ENCODE peak calls at places on chromosome 16, in ten cellular contexts. U is RWPE1, V is left ventricle myocardium inferior, F is spleen, Z is left lung, R is stomach, Q is GM10248, H is mesothelial cell of epicardium, K is natural killer cell, G is neural crest cell. M is an unnamed sample.

GRCh38 chr16:1823821-1824220 is 2.8 kb downstream of the HAGH start:
- DNase-seq in U (peak; percentile 68), V (peak; percentile 41), F (no peak), Z (no peak), R (peak; percentile 55), Q (peak; percentile 39), H (no peak), K (no peak), G (no peak), M (no peak)

GRCh38 chr16:65062736-65063583 is 58.9 kb downstream of the CDH11 start:
- DNase-seq in U (no peak), V (no peak), F (no peak), Z (no peak), R (no peak), Q (no peak), H (no peak), K (no peak), G (no peak), M (no peak)

GRCh38 chr16:52671560-52671959 is 124.6 kb upstream of the TOX3 start:
- DNase-seq in U (no peak), V (no peak), F (no peak), Z (no peak), R (no peak), Q (no peak), H (no peak), K (no peak), G (no peak), M (no peak)

GRCh38 chr16:75058815-75059214 is 57.8 kb downstream of the LDHD start:
- DNase-seq in U (no peak), V (no peak), F (no peak), Z (no peak), R (no peak), Q (no peak), H (no peak), K (no peak), G (no peak), M (no peak)

GRCh38 chr16:48053346-48053745 is 102.4 kb downstream of the ABCC12 start:
- DNase-seq in U (peak; percentile 22), V (no peak), F (no peak), Z (no peak), R (no peak), Q (no peak), H (no peak), K (no peak), G (peak; percentile 47), M (no peak)

GRCh38 chr16:31181102-31181830 is 1.3 kb downstream of the FUS start:
- DNase-seq in U (peak; percentile 34), V (peak; percentile 36), F (peak; percentile 83), Z (peak; percentile 86), R (peak; percentile 28), Q (no peak), H (no peak), K (peak; percentile 29), G (no peak), M (no peak)

GRCh38 chr16:969508-970378 is 1.0 kb downstream of the LMF1 start:
- DNase-seq in U (no peak), V (peak; percentile 44), F (no peak), Z (peak; percentile 68), R (no peak), Q (no peak), H (no peak), K (no peak), G (no peak), M (no peak)

GRCh38 chr16:66189951-66190350 is 176.5 kb upstream of the CDH5 start:
- DNase-seq in U (peak; percentile 77), V (no peak), F (no peak), Z (no peak), R (no peak), Q (no peak), H (no peak), K (no peak), G (no peak), M (no peak)

GRCh38 chr16:14444979-14445810 is 184.9 kb downstream of the PARN start:
- DNase-seq in U (no peak), V (no peak), F (no peak), Z (no peak), R (no peak), Q (no peak), H (no peak), K (no peak), G (no peak), M (no peak)

GRCh38 chr16:3986235-3986544 is 105.7 kb upstream of the CREBBP start:
- DNase-seq in U (no peak), V (no peak), F (no peak), Z (no peak), R (no peak), Q (no peak), H (no peak), K (no peak), G (no peak), M (no peak)

GRCh38 chr16:85123891-85124635 is 11.8 kb upstream of the CIBAR2 start:
- DNase-seq in U (peak; percentile 26), V (peak; percentile 58), F (no peak), Z (peak; percentile 83), R (no peak), Q (no peak), H (no peak), K (no peak), G (no peak), M (no peak)

GRCh38 chr16:70395345-70395901 is 43.5 kb downstream of the ST3GAL2 start:
- DNase-seq in U (no peak), V (peak; percentile 63), F (peak; percentile 94), Z (peak; percentile 95), R (peak; percentile 77), Q (peak; percentile 84), H (no peak), K (peak; percentile 55), G (peak; percentile 75), M (peak; percentile 19)

DNA sequence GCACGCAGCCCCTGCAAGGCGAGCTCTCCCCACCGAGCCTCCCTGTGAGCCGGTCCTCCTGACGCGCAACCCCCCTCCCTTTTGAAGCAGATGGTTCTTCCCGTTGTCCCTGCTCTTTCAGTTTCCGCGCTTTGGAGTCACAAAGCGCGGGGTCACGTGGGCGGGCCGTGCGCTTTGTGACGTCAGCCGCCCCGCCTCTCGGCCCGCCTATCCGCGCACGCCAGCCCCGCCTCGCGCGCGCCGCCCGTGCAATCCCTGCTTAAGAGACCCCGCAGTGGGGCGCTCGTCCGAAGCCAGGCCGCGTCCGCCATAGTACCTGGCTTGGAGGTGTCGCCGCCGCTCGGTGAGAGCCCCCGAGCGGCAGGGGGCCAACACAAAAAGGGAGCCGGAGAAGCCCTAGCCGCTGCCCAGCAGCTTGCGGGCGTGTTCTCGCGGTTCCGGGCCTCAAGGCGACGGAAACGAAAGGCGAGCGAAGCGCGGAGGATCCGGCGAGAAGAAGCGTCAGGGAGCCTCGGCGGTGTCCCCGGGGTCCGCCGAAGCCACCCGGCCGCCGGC is at the start of gene RBBP6:
- DNase-seq in U (peak; percentile 95), V (peak; percentile 94), F (peak; percentile 98), Z (peak; percentile 97), R (peak; percentile 96), Q (peak; percentile 93), H (peak; percentile 94), K (peak; percentile 95), G (peak; percentile 83), M (peak; percentile 96)
- TF ChIP-seq CTCF in U (peak; percentile 37), V (peak; percentile 36), F (peak; percentile 62), Z (peak; percentile 55), R (no peak), Q (peak; percentile 40), H (peak; percentile 18), K (peak; percentile 18), G (peak; percentile 51), M (no peak)

GRCh38 chr16:67419931-67420330 is 3.7 kb upstream of the ZDHHC1 start:
- DNase-seq in U (no peak), V (no peak), F (no peak), Z (no peak), R (no peak), Q (no peak), H (no peak), K (no peak), G (no peak), M (no peak)

GRCh38 chr16:67415872-67416793 is at the start of gene ZDHHC1:
- DNase-seq in U (peak; percentile 52), V (peak; percentile 76), F (peak; percentile 92), Z (peak; percentile 93), R (peak; percentile 76), Q (peak; percentile 87), H (peak; percentile 57), K (peak; percentile 57), G (peak; percentile 72), M (peak; percentile 67)

GRCh38 chr16:67419502-67419901 is 3.2 kb upstream of the ZDHHC1 start:
- DNase-seq in U (no peak), V (no peak), F (no peak), Z (no peak), R (no peak), Q (no peak), H (no peak), K (no peak), G (no peak), M (no peak)

GRCh38 chr16:67413978-67414891 is 2.0 kb downstream of the ZDHHC1 start:
- DNase-seq in U (no peak), V (no peak), F (no peak), Z (no peak), R (no peak), Q (no peak), H (no peak), K (no peak), G (no peak), M (no peak)

DNA sequence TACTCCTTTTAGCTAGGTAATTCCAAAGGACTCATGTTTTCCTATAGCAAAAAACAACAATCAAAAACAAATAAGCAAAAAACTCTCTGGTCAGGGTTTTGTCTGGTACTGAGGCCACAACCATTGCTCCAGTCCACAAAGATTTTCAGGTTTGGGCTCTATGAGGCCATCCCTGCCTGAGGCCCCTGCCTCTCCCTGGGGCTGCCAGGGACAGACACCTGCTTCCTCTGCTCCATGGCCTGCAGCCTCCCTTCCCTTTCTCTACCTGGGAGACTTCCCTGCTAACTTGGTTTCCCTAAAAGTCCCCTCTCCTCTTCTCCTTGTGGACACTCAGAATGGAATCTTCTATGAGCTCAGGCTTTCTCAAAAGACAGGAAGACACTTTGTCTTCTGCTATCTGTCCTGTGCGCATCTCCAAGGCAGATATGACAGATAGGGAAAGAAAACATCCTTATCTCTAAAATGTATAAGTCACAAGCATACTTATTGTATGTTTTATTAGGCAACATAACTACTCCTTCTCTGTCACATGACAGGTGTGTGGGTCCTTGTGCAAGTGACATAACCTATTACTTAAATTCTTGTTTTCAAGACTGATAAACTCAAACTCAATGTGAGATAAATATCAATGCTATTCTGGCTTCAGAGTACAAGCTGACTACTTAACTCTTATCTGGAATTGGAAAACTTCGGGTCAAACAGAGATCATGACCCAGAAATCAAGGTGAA is 1.2 kb upstream of the ZDHHC1 start:
- DNase-seq in U (no peak), V (no peak), F (no peak), Z (no peak), R (no peak), Q (no peak), H (no peak), K (no peak), G (no peak), M (no peak)
- TF ChIP-seq CTCF in U (no peak), V (no peak), F (no peak), Z (no peak), R (no peak), Q (no peak), H (no peak), K (no peak), G (no peak), M (no peak)

GRCh38 chr16:80418772-80419355 is 121.9 kb upstream of the DYNLRB2 start:
- DNase-seq in U (no peak), V (no peak), F (no peak), Z (no peak), R (no peak), Q (no peak), H (no peak), K (no peak), G (no peak), M (no peak)
- TF ChIP-seq CTCF in U (no peak), V (no peak), F (no peak), Z (no peak), R (no peak), Q (no peak), H (no peak), K (no peak), G (no peak), M (no peak)

GRCh38 chr16:22183901-22184614 is 21.8 kb downstream of the SDR42E2 start:
- DNase-seq in U (no peak), V (no peak), F (no peak), Z (no peak), R (no peak), Q (peak; percentile 54), H (no peak), K (no peak), G (no peak), M (no peak)
- TF ChIP-seq CTCF in U (peak; percentile 16), V (peak; percentile 14), F (peak; percentile 31), Z (no peak), R (no peak), Q (peak; percentile 32), H (no peak), K (no peak), G (no peak), M (no peak)

M was measured in prostate gland.